ENCODE peak calls at places on chromosomes 1 and 21, in nine cellular contexts. L, W, U, N, E, O, A, Y and R are unnamed samples.

GRCh38 chr1:91583326-91583755 is 82.7 kb downstream of the CDC7 start:
- DNase-seq in L (no peak), W (no peak), U (no peak), N (no peak), E (peak), O (no peak), A (no peak), Y (no peak), R (no peak)

GRCh38 chr1:39148942-39149341 is 55.6 kb upstream of the MACF1 start:
- DNase-seq in L (no peak), W (no peak), U (no peak), N (no peak), E (no peak), O (no peak), A (no peak), Y (no peak), R (no peak)

GRCh38 chr1:14658642-14659041 is 60.2 kb downstream of the KAZN start:
- DNase-seq in L (no peak), W (no peak), U (no peak), N (no peak), E (no peak), O (no peak), A (no peak), Y (no peak), R (no peak)

GRCh38 chr1:72705921-72706320 is 423.6 kb upstream of the NEGR1 start:
- DNase-seq in L (no peak), W (peak), U (no peak), N (no peak), E (no peak), O (no peak), A (no peak), Y (no peak), R (no peak)

GRCh38 chr1:11571906-11572616 is 82.2 kb downstream of the FBXO2 start:
- DNase-seq in L (peak), W (peak), U (no peak), N (no peak), E (no peak), O (no peak), A (no peak), Y (no peak), R (no peak)

GRCh38 chr1:11858158-11858557 is 587 bp downstream of the NPPB start:
- DNase-seq in L (no peak), W (no peak), U (no peak), N (no peak), E (no peak), O (no peak), A (no peak), Y (no peak), R (no peak)

GRCh38 chr21:26835027-26835713 is 10.0 kb downstream of the ADAMTS1 start:
- DNase-seq in L (no peak), W (no peak), U (no peak), N (no peak), E (peak), O (no peak), A (no peak), Y (no peak), R (peak)

GRCh38 chr1:58551741-58552140 is 5.2 kb upstream of the OMA1 start:
- DNase-seq in L (no peak), W (no peak), U (no peak), N (no peak), E (no peak), O (no peak), A (no peak), Y (no peak), R (no peak)

GRCh38 chr1:65170511-65171142 is 22.6 kb downstream of the AK4 start:
- DNase-seq in L (no peak), W (no peak), U (no peak), N (no peak), E (peak), O (no peak), A (no peak), Y (peak), R (peak)

GRCh38 chr1:96520542-96520941 is 201.0 kb upstream of the PTBP2 start:
- DNase-seq in L (no peak), W (no peak), U (no peak), N (no peak), E (no peak), O (no peak), A (no peak), Y (no peak), R (peak)

GRCh38 chr1:21392587-21393263 is 47.2 kb upstream of the NBPF3 start:
- DNase-seq in L (no peak), W (no peak), U (no peak), N (no peak), E (no peak), O (no peak), A (no peak), Y (no peak), R (no peak)

GRCh38 chr1:117396636-117397035 is 29.4 kb downstream of the MAN1A2 start:
- DNase-seq in L (no peak), W (no peak), U (no peak), N (no peak), E (no peak), O (no peak), A (no peak), Y (no peak), R (no peak)

GRCh38 chr1:174999216-174999925 is 376 bp upstream of the CACYBP start:
- DNase-seq in L (peak), W (peak), U (peak), N (peak), E (peak), O (peak), A (peak), Y (peak), R (peak)

GRCh38 chr1:230173176-230173575 is 106.1 kb downstream of the GALNT2 start:
- DNase-seq in L (no peak), W (no peak), U (no peak), N (no peak), E (no peak), O (no peak), A (no peak), Y (no peak), R (peak)

GRCh38 chr1:203860396-203860951 is 925 bp upstream of the SNRPE start:
- DNase-seq in L (peak), W (no peak), U (no peak), N (no peak), E (no peak), O (no peak), A (no peak), Y (peak), R (peak)

GRCh38 chr1:197915797-197916686 is 1.1 kb upstream of the LHX9 start:
- DNase-seq in L (peak), W (no peak), U (no peak), N (no peak), E (no peak), O (peak), A (peak), Y (peak), R (peak)

GRCh38 chr1:228999776-229000175 is 264.5 kb downstream of the RHOU start:
- DNase-seq in L (no peak), W (no peak), U (no peak), N (no peak), E (no peak), O (no peak), A (no peak), Y (no peak), R (no peak)

GRCh38 chr1:187641463-187641862 is 812.7 kb downstream of the PLA2G4A start:
- DNase-seq in L (no peak), W (no peak), U (no peak), N (no peak), E (no peak), O (no peak), A (no peak), Y (no peak), R (no peak)

GRCh38 chr1:154219511-154219910 is 1.2 kb upstream of the UBAP2L start:
- DNase-seq in L (peak), W (peak), U (no peak), N (no peak), E (no peak), O (peak), A (no peak), Y (no peak), R (peak)

GRCh38 chr1:41023279-41023990 is 1.9 kb upstream of the SLFNL1 start:
- DNase-seq in L (peak), W (no peak), U (no peak), N (no peak), E (no peak), O (no peak), A (no peak), Y (no peak), R (peak)

GRCh38 chr1:165635329-165635728 is 4.3 kb downstream of the MGST3 start:
- DNase-seq in L (no peak), W (no peak), U (no peak), N (no peak), E (no peak), O (no peak), A (no peak), Y (no peak), R (peak)

GRCh38 chr1:97506368-97506767 is 414.5 kb downstream of the DPYD start:
- DNase-seq in L (no peak), W (no peak), U (no peak), N (no peak), E (no peak), O (no peak), A (no peak), Y (no peak), R (no peak)

GRCh38 chr1:5751833-5752714 is 240.2 kb downstream of the NPHP4 start:
- DNase-seq in L (no peak), W (no peak), U (no peak), N (no peak), E (no peak), O (no peak), A (no peak), Y (no peak), R (no peak)

GRCh38 chr1:151841141-151841540 is 1.5 kb upstream of the C2CD4D start:
- DNase-seq in L (peak), W (no peak), U (no peak), N (no peak), E (no peak), O (no peak), A (no peak), Y (no peak), R (peak)

GRCh38 chr1:78561856-78562255 is 58.4 kb upstream of the IFI44L start:
- DNase-seq in L (no peak), W (no peak), U (no peak), N (no peak), E (no peak), O (no peak), A (no peak), Y (no peak), R (peak)

GRCh38 chr1:165068716-165069115 is 287.8 kb downstream of the LMX1A start:
- DNase-seq in L (no peak), W (peak), U (no peak), N (no peak), E (no peak), O (no peak), A (no peak), Y (no peak), R (no peak)

GRCh38 chr1:234875953-234876814 is 252.5 kb downstream of the TOMM20 start:
- DNase-seq in L (peak), W (no peak), U (no peak), N (no peak), E (no peak), O (peak), A (no peak), Y (no peak), R (peak)

GRCh38 chr1:180168786-180169640 is 14.3 kb downstream of the QSOX1 start:
- DNase-seq in L (peak), W (no peak), U (no peak), N (no peak), E (no peak), O (peak), A (no peak), Y (peak), R (no peak)

GRCh38 chr21:45541221-45542039 is 810 bp downstream of the SLC19A1 start:
- DNase-seq in L (no peak), W (no peak), U (peak), N (peak), E (no peak), O (peak), A (peak), Y (peak), R (peak)

GRCh38 chr1:201184734-201185453 is 5.7 kb upstream of the IGFN1 start:
- DNase-seq in L (peak), W (peak), U (no peak), N (no peak), E (peak), O (peak), A (no peak), Y (peak), R (peak)

GRCh38 chr1:235073331-235073967 is 55.2 kb downstream of the TOMM20 start:
- DNase-seq in L (peak), W (no peak), U (no peak), N (no peak), E (no peak), O (no peak), A (peak), Y (peak), R (no peak)

GRCh38 chr21:16573581-16573980 is 843.8 kb downstream of the USP25 start:
- DNase-seq in L (no peak), W (no peak), U (no peak), N (no peak), E (no peak), O (no peak), A (no peak), Y (no peak), R (peak)

GRCh38 chr21:26784974-26785373 is 60.2 kb downstream of the ADAMTS1 start:
- DNase-seq in L (no peak), W (no peak), U (no peak), N (no peak), E (no peak), O (no peak), A (no peak), Y (no peak), R (no peak)

GRCh38 chr1:54229281-54229891 is 29.4 kb downstream of the MRPL37 start:
- DNase-seq in L (peak), W (no peak), U (no peak), N (no peak), E (no peak), O (peak), A (no peak), Y (peak), R (no peak)